ENCODE peak calls at places on chromosomes 12 and 14, in seven cellular contexts. One of them, this sample, is unnamed.

GRCh38 chr12:48442191-48442828 is 30.0 kb upstream of the ANP32D start:
- DNase-seq in nephron progenitor cell: no peak
- DNase-seq in glutamatergic neuron: no peak
- DNase-seq in astrocyte of the spinal cord: no peak
- DNase-seq in AG10803: no peak
- DNase-seq in psoas muscle: no peak
- DNase-seq in testis: no peak
- DNase-seq in this sample: no peak

GRCh38 chr12:93322784-93323183 is 54.9 kb upstream of the NUDT4 start:
- DNase-seq in testis: no peak
- DNase-seq in psoas muscle: no peak
- DNase-seq in AG10803: peak
- DNase-seq in astrocyte of the spinal cord: peak
- DNase-seq in nephron progenitor cell: no peak
- DNase-seq in glutamatergic neuron: no peak
- DNase-seq in this sample: no peak

GRCh38 chr14:74785056-74785613 is 22.0 kb downstream of the YLPM1 start:
- DNase-seq in testis: no peak
- DNase-seq in astrocyte of the spinal cord: no peak
- DNase-seq in psoas muscle: no peak
- DNase-seq in glutamatergic neuron: no peak
- DNase-seq in AG10803: no peak
- DNase-seq in nephron progenitor cell: no peak
- DNase-seq in this sample: no peak

GRCh38 chr14:53696217-53696965 is 260.2 kb downstream of the BMP4 start:
- DNase-seq in psoas muscle: no peak
- DNase-seq in AG10803: no peak
- DNase-seq in astrocyte of the spinal cord: no peak
- DNase-seq in testis: no peak
- DNase-seq in glutamatergic neuron: no peak
- DNase-seq in nephron progenitor cell: no peak
- DNase-seq in this sample: no peak

GRCh38 chr12:7959278-7960063 is 23.5 kb upstream of the SLC2A3 start:
- DNase-seq in astrocyte of the spinal cord: peak
- DNase-seq in nephron progenitor cell: no peak
- DNase-seq in AG10803: no peak
- DNase-seq in testis: no peak
- DNase-seq in psoas muscle: no peak
- DNase-seq in glutamatergic neuron: no peak
- DNase-seq in this sample: peak

GRCh38 chr12:42801271-42801670 is 211.7 kb upstream of the PRICKLE1 start:
- DNase-seq in astrocyte of the spinal cord: no peak
- DNase-seq in testis: no peak
- DNase-seq in AG10803: no peak
- DNase-seq in psoas muscle: no peak
- DNase-seq in nephron progenitor cell: no peak
- DNase-seq in glutamatergic neuron: no peak
- DNase-seq in this sample: no peak

GRCh38 chr12:9626291-9626690 is 18.6 kb upstream of the KLRB1 start:
- DNase-seq in psoas muscle: no peak
- DNase-seq in glutamatergic neuron: no peak
- DNase-seq in astrocyte of the spinal cord: no peak
- DNase-seq in nephron progenitor cell: no peak
- DNase-seq in AG10803: no peak
- DNase-seq in testis: no peak
- DNase-seq in this sample: no peak

GRCh38 chr14:51716610-51717009 is 64.9 kb downstream of the FRMD6 start:
- DNase-seq in nephron progenitor cell: no peak
- DNase-seq in psoas muscle: no peak
- DNase-seq in testis: no peak
- DNase-seq in astrocyte of the spinal cord: no peak
- DNase-seq in AG10803: peak
- DNase-seq in glutamatergic neuron: no peak
- DNase-seq in this sample: no peak

GRCh38 chr12:64171715-64172114 is 50.4 kb downstream of the KICS2 start:
- DNase-seq in astrocyte of the spinal cord: peak
- DNase-seq in AG10803: peak
- DNase-seq in nephron progenitor cell: no peak
- DNase-seq in psoas muscle: no peak
- DNase-seq in testis: no peak
- DNase-seq in glutamatergic neuron: no peak
- DNase-seq in this sample: no peak

GRCh38 chr12:1928439-1929121 is 10.1 kb upstream of the CACNA2D4 start:
- DNase-seq in glutamatergic neuron: no peak
- DNase-seq in testis: peak
- DNase-seq in AG10803: no peak
- DNase-seq in nephron progenitor cell: no peak
- DNase-seq in psoas muscle: no peak
- DNase-seq in astrocyte of the spinal cord: no peak
- DNase-seq in this sample: no peak

GRCh38 chr12:52976574-52977071 is 27.7 kb downstream of the KRT18 start:
- DNase-seq in nephron progenitor cell: peak
- DNase-seq in testis: no peak
- DNase-seq in glutamatergic neuron: no peak
- DNase-seq in astrocyte of the spinal cord: peak
- DNase-seq in psoas muscle: no peak
- DNase-seq in AG10803: peak
- DNase-seq in this sample: no peak

GRCh38 chr14:104735830-104736642 is 12.0 kb downstream of the ADSS1 start:
- DNase-seq in glutamatergic neuron: no peak
- DNase-seq in testis: peak
- DNase-seq in nephron progenitor cell: no peak
- DNase-seq in psoas muscle: peak
- DNase-seq in AG10803: peak
- DNase-seq in astrocyte of the spinal cord: no peak
- DNase-seq in this sample: peak

GRCh38 chr12:98456583-98457573 is 58.5 kb upstream of the TMPO start:
- DNase-seq in glutamatergic neuron: peak
- DNase-seq in testis: peak
- DNase-seq in nephron progenitor cell: peak
- DNase-seq in AG10803: peak
- DNase-seq in astrocyte of the spinal cord: peak
- DNase-seq in psoas muscle: peak
- DNase-seq in this sample: no peak

DNA sequence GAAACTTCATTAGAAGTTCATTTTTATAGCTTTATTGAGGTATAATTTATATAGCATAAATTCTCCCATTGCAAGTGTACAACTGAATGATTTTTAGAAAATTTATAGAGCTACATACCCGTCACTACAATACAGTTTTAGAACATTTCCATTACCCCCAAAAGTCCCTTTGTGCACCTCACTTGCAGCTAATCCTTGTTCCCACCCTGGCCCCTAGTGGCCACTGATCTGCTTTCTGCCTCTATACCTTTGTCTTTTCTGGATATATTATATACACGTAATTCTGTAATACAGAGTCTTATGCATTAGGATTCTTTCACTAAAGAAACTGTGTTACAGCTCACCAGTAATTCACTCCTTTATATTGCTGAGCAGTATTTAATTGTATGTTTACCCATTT is 145.1 kb upstream of the DIO2 start:
- DNase-seq in testis: peak
- DNase-seq in psoas muscle: no peak
- DNase-seq in glutamatergic neuron: no peak
- DNase-seq in nephron progenitor cell: no peak
- DNase-seq in astrocyte of the spinal cord: peak
- DNase-seq in AG10803: no peak
- DNase-seq in this sample: no peak
- TF ChIP-seq CTCF in testis: no peak
- TF ChIP-seq CTCF in psoas muscle: no peak
- TF ChIP-seq CTCF in glutamatergic neuron: peak
- TF ChIP-seq CTCF in nephron progenitor cell: peak
- TF ChIP-seq CTCF in astrocyte of the spinal cord: peak
- TF ChIP-seq CTCF in AG10803: peak
- TF ChIP-seq CTCF in this sample: no peak

DNA sequence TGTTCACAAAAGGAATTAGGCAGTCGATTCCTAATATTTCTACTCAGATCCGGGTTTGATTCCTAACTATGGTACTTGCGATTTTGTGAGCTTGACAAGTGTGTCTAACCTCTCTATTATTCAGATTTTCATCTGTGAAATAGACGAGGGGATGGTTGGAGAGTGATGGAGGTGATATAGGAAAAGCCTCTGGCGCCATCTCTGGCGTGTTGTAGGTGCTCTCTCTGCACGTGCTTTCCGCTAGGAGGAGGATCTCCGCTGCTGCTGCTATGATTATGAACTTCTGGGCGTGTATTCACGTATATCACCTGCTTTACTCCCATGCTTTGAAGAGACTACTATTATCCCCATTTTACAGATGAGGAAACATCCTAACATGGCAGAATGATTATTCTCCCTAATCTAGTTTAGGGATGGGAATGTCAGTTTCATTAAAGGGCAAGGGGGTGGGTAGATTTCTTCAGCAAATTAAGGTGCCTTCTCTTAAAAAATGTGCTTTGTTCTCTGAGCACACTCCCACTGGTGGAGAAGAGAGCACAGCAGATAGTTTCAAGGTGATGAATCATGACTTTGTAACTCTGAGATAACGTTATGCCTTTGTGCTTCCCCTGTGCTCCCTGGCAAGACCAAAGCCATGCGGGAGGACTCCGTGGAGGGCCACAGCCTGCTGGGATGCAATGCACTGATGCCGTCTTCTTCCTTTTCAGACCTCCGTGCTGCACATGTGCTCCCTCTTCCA is 97.1 kb downstream of the PRIMA1 start:
- DNase-seq in glutamatergic neuron: no peak
- DNase-seq in testis: no peak
- DNase-seq in psoas muscle: no peak
- DNase-seq in nephron progenitor cell: no peak
- DNase-seq in astrocyte of the spinal cord: no peak
- DNase-seq in AG10803: no peak
- DNase-seq in this sample: no peak
- TF ChIP-seq CTCF in glutamatergic neuron: no peak
- TF ChIP-seq CTCF in testis: no peak
- TF ChIP-seq CTCF in psoas muscle: no peak
- TF ChIP-seq CTCF in nephron progenitor cell: no peak
- TF ChIP-seq CTCF in astrocyte of the spinal cord: no peak
- TF ChIP-seq CTCF in AG10803: peak
- TF ChIP-seq CTCF in this sample: no peak

DNA sequence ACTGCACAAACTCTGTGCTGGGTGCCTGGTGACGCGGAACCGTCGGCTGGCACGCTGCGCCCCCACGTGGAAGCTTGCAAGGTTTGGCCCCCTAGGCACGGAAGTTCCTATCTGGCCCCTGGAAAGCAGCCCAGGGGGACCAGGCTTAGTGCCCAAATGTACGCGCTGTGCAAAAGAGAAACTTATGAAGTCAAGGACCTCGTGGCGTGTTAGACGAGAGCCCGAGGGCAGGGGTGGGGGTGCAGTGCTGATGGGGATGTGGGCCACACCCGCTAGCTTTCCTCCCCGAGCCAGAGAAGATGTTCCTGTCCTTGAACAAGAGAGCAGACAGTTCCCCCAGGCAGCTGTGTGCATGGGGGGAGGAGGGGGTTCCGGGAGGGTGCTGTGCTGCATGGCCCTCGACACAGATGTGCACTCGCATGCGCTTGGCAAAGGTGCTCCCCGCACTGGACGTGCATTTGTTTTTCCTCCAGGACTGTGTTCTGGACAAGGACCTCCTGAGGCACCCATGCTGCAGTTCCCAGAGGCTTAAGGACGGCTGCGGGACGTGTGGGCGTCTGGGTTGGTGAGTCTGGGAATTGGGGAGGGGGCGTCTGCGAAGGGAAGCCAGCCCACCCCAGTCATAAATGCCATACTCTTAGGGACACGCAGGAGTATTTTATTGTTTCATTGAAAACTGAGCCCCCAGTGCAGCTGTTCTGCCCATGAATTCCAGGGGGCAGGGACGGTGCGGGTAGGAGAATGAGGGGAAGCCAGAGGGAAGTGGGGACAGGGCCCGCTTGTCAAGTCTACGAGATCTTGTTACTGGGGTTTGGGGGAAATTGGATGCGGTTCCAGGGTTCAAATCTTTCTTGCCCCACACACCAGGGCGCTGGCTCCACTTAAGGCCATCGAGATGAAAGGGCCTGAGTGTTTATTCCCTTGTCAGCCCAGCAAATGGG is 80.0 kb downstream of the NTF3 start:
- DNase-seq in nephron progenitor cell: peak
- DNase-seq in psoas muscle: peak
- DNase-seq in astrocyte of the spinal cord: peak
- DNase-seq in testis: peak
- DNase-seq in glutamatergic neuron: no peak
- DNase-seq in AG10803: peak
- DNase-seq in this sample: no peak
- TF ChIP-seq CTCF in nephron progenitor cell: peak
- TF ChIP-seq CTCF in psoas muscle: peak
- TF ChIP-seq CTCF in astrocyte of the spinal cord: peak
- TF ChIP-seq CTCF in testis: no peak
- TF ChIP-seq CTCF in glutamatergic neuron: no peak
- TF ChIP-seq CTCF in AG10803: peak
- TF ChIP-seq CTCF in this sample: peak

GRCh38 chr12:86663691-86664090 is 407.5 kb upstream of the MGAT4C start:
- DNase-seq in astrocyte of the spinal cord: peak
- DNase-seq in AG10803: no peak
- DNase-seq in psoas muscle: no peak
- DNase-seq in glutamatergic neuron: no peak
- DNase-seq in testis: no peak
- DNase-seq in nephron progenitor cell: no peak
- DNase-seq in this sample: no peak

GRCh38 chr12:86663173-86663572 is 407.0 kb upstream of the MGAT4C start:
- DNase-seq in astrocyte of the spinal cord: no peak
- DNase-seq in AG10803: no peak
- DNase-seq in nephron progenitor cell: no peak
- DNase-seq in psoas muscle: no peak
- DNase-seq in testis: no peak
- DNase-seq in glutamatergic neuron: no peak
- DNase-seq in this sample: no peak

GRCh38 chr12:86669010-86669409 is 412.8 kb upstream of the MGAT4C start:
- DNase-seq in nephron progenitor cell: no peak
- DNase-seq in astrocyte of the spinal cord: no peak
- DNase-seq in AG10803: no peak
- DNase-seq in testis: no peak
- DNase-seq in psoas muscle: no peak
- DNase-seq in glutamatergic neuron: no peak
- DNase-seq in this sample: no peak

GRCh38 chr12:86662464-86662863 is 406.3 kb upstream of the MGAT4C start:
- DNase-seq in glutamatergic neuron: no peak
- DNase-seq in nephron progenitor cell: no peak
- DNase-seq in AG10803: no peak
- DNase-seq in psoas muscle: no peak
- DNase-seq in astrocyte of the spinal cord: no peak
- DNase-seq in testis: no peak
- DNase-seq in this sample: no peak

DNA sequence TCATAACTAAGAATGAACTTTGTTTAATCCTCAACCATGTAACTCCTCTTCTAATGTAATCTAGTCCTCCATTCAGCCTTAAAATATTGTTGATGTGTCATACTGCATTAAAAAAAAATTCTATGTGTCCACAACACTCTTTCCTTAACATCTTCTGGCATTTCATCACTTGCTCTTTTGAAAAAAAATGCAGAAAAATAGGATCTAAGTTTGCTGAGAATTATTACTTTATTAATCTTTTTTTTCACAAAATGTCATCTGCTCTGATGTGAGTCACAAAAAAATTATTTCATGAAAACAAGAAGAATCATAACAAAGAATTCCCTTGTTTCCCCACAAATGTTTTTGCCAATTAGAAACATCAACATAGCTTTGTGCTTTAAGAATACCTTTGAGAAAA is 410.1 kb upstream of the MGAT4C start:
- DNase-seq in nephron progenitor cell: no peak
- DNase-seq in astrocyte of the spinal cord: no peak
- DNase-seq in psoas muscle: no peak
- DNase-seq in testis: no peak
- DNase-seq in glutamatergic neuron: no peak
- DNase-seq in AG10803: peak
- DNase-seq in this sample: no peak
- TF ChIP-seq CTCF in nephron progenitor cell: no peak
- TF ChIP-seq CTCF in astrocyte of the spinal cord: no peak
- TF ChIP-seq CTCF in psoas muscle: no peak
- TF ChIP-seq CTCF in testis: no peak
- TF ChIP-seq CTCF in glutamatergic neuron: no peak
- TF ChIP-seq CTCF in AG10803: no peak
- TF ChIP-seq CTCF in this sample: no peak